ENCODE peak calls at places on chromosomes 2 and 18, in nine cellular contexts. Z is heart left ventricle; Q is transverse colon; E is CD8-positive, alpha-beta memory T cell; M is brain microvascular endothelial cell; V is neural progenitor cell; C is OCI-LY7; J is HCT116; A is DND-41. R is an unnamed sample.

GRCh38 chr2:240427729-240428128 is 7.7 kb upstream of the GPC1 start:
- DNase-seq in Z (no peak), Q (no peak), E (no peak), M (no peak), V (no peak), C (no peak), J (no peak), A (peak; percentile 17), R (no peak)

GRCh38 chr2:20229322-20230201 is 4.6 kb upstream of the SDC1 start:
- DNase-seq in Z (no peak), Q (no peak), E (no peak), M (no peak), V (no peak), C (no peak), J (no peak), A (no peak), R (no peak)

GRCh38 chr18:55593888-55594287 is 5.9 kb upstream of the TCF4 start:
- DNase-seq in Z (no peak), Q (no peak), E (no peak), M (no peak), V (no peak), C (no peak), J (no peak), A (no peak), R (no peak)

GRCh38 chr2:26001743-26002341 is 19.5 kb upstream of the KIF3C start:
- DNase-seq in Z (peak; percentile 58), Q (peak; percentile 58), E (no peak), M (no peak), V (no peak), C (no peak), J (no peak), A (no peak), R (no peak)

GRCh38 chr2:63983986-63984605 is 35.1 kb downstream of the VPS54 start:
- DNase-seq in Z (no peak), Q (no peak), E (no peak), M (no peak), V (no peak), C (no peak), J (no peak), A (no peak), R (no peak)

GRCh38 chr2:111162718-111163331 is 42.1 kb downstream of the BCL2L11 start:
- DNase-seq in Z (no peak), Q (no peak), E (no peak), M (peak; percentile 14), V (no peak), C (no peak), J (no peak), A (no peak), R (no peak)

GRCh38 chr18:9756566-9757470 is 48.7 kb downstream of the RAB31 start:
- DNase-seq in Z (no peak), Q (no peak), E (no peak), M (no peak), V (no peak), C (no peak), J (no peak), A (no peak), R (no peak)

GRCh38 chr2:32926708-32927084 is 20.1 kb upstream of the LTBP1 start:
- DNase-seq in Z (no peak), Q (no peak), E (no peak), M (peak; percentile 27), V (peak; percentile 55), C (peak; percentile 37), J (no peak), A (no peak), R (no peak)

GRCh38 chr2:223601932-223602676 is at the start of gene SCG2:
- DNase-seq in Z (peak; percentile 66), Q (peak; percentile 41), E (no peak), M (peak; percentile 92), V (peak; percentile 85), C (no peak), J (peak; percentile 59), A (peak; percentile 81), R (peak; percentile 17)

GRCh38 chr2:223599646-223600009 is 2.5 kb downstream of the SCG2 start:
- DNase-seq in Z (no peak), Q (no peak), E (no peak), M (no peak), V (no peak), C (no peak), J (no peak), A (no peak), R (no peak)

GRCh38 chr2:223598994-223599645 is 3.0 kb downstream of the SCG2 start:
- DNase-seq in Z (no peak), Q (no peak), E (no peak), M (peak; percentile 83), V (no peak), C (no peak), J (no peak), A (no peak), R (no peak)

GRCh38 chr2:223602972-223603371 is 811 bp upstream of the SCG2 start:
- DNase-seq in Z (no peak), Q (no peak), E (no peak), M (no peak), V (no peak), C (no peak), J (no peak), A (no peak), R (no peak)

DNA sequence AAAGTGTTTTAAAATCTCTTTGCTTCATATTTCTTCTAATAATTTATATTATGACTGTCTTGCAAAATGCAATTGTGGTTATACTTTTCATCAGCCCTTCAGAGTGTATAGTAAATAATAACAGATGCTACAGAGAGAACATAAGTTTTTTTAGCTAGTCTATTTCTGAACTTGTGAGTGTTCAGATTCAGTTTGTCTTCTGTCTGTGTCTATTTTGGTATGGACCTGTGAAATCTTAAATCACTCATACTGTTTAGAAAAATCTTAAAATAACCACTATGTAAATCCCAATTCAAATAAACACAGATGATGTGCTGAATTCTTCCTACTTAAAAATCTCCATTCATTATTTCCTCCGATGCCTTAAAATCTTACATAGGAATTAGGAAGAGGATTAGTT is 2.1 kb downstream of the SCG2 start:
- DNase-seq in Z (no peak), Q (no peak), E (no peak), M (no peak), V (no peak), C (no peak), J (no peak), A (no peak), R (no peak)
- H3K4me3 ChIP-seq in Z (no peak overlapping the region), Q (no peak overlapping the region), E (no peak overlapping the region), M (no peak overlapping the region), V (no peak overlapping the region), C (no peak overlapping the region), J (no peak overlapping the region), A (no peak overlapping the region), R (no peak overlapping the region)

DNA sequence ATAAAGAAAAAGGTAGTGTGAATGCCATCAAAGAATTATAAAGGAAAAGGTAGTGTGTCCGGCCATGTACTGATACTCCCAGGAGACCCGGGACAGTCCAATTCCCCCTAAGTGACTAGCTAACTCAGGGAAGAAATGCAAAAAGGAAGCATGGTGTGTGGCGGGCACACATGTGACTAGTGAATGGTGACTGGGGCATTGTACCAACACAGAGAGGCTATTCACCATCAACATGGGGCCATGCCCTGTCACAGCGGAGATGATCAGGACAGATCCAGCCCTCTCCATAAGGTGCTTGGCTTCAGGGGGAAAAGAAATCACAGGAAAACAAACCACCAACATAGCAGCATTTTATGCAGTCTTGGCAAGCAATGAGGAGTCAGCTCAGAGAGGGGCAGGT is 34.4 kb downstream of the FAM168B start:
- DNase-seq in Z (no peak), Q (no peak), E (no peak), M (no peak), V (no peak), C (no peak), J (no peak), A (no peak), R (no peak)
- H3K36me3 ChIP-seq in Z (peaks cover 22% of the 10 kb centered on the region), Q (no peaks in the 10 kb centered on the region), E (peaks cover 37% of the 10 kb centered on the region), M (peaks cover 24% of the 10 kb centered on the region), V (no peaks in the 10 kb centered on the region), C (peaks cover 92% of the 10 kb centered on the region), J (peaks cover 32% of the 10 kb centered on the region), A (peaks cover 90% of the 10 kb centered on the region), R (peaks cover 34% of the 10 kb centered on the region)

GRCh38 chr2:152407806-152408205 is 72.8 kb downstream of the FMNL2 start:
- DNase-seq in Z (no peak), Q (no peak), E (no peak), M (no peak), V (no peak), C (no peak), J (no peak), A (no peak), R (no peak)

GRCh38 chr2:152413228-152414030 is 78.5 kb downstream of the FMNL2 start:
- DNase-seq in Z (no peak), Q (no peak), E (no peak), M (no peak), V (peak; percentile 67), C (no peak), J (no peak), A (no peak), R (no peak)

GRCh38 chr2:152409691-152410597 is 75.0 kb downstream of the FMNL2 start:
- DNase-seq in Z (no peak), Q (no peak), E (no peak), M (peak; percentile 40), V (no peak), C (no peak), J (no peak), A (no peak), R (no peak)

GRCh38 chr2:152408260-152408659 is 73.3 kb downstream of the FMNL2 start:
- DNase-seq in Z (no peak), Q (no peak), E (no peak), M (no peak), V (no peak), C (no peak), J (no peak), A (no peak), R (no peak)

DNA sequence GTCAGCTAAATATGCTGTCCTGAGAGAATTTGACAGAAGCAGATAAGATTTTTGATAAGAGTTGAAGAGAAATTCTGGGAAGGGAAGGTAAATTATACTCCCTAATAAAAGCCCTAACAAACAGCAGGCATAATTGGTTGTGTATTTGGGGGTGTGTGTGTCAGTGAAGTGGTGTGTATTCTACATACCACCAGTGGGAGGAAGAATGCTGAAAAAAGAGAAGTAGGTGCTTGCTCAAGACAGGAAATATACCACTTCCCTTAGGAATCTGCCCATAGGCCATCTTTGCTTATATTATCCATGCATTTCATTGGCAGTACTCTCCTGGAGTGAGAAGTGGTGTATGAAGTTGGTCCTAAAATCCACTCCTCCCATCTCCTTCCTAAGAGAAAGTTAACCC is 76.2 kb downstream of the FMNL2 start:
- DNase-seq in Z (no peak), Q (no peak), E (no peak), M (no peak), V (no peak), C (no peak), J (no peak), A (no peak), R (no peak)
- H3K27ac ChIP-seq in Z (no peak overlapping the region), Q (no peak overlapping the region), E (no peak overlapping the region), M (no peak overlapping the region), V (no peak overlapping the region), C (no peak overlapping the region), J (no peak overlapping the region), A (no peak overlapping the region), R (no peak overlapping the region)

GRCh38 chr18:3248670-3249359 is 1.2 kb downstream of the MYL12A start:
- DNase-seq in Z (no peak), Q (peak; percentile 57), E (no peak), M (no peak), V (peak; percentile 31), C (peak; percentile 67), J (no peak), A (peak; percentile 37), R (peak; percentile 57)
- H3K4me3 ChIP-seq in Z (peak overlapping the region; percentile 85), Q (peak overlapping the region; percentile 81), E (peak overlapping the region; percentile 96), M (peak overlapping the region; percentile 97), V (peak overlapping the region; percentile 95), C (peak overlapping the region; percentile 81), J (peak overlapping the region; percentile 96), A (peak overlapping the region; percentile 67), R (peak overlapping the region; percentile 86)